ENCODE peak calls at places on chromosomes 1 and 21, in eight cellular contexts. B, V, N, F, W, I, C and D are unnamed samples.

GRCh38 chr1:236603896-236604217 is 459 bp downstream of the HEATR1 start:
- DNase-seq in W (peak), F (no peak), V (no peak), C (no peak), B (peak), N (no peak), I (no peak), D (no peak)

GRCh38 chr21:41932576-41933258 is 21.1 kb downstream of the C2CD2 start:
- DNase-seq in N (no peak), F (no peak), I (no peak), W (no peak), B (no peak), C (no peak), V (peak), D (peak)

GRCh38 chr1:1114431-1114830 is 1.5 kb downstream of the C1orf159 start:
- DNase-seq in B (no peak), W (no peak), F (no peak), N (no peak), V (no peak), I (no peak), C (no peak), D (no peak)

GRCh38 chr1:110356379-110356778 is 17.2 kb downstream of the RBM15 start:
- DNase-seq in N (no peak), I (no peak), F (no peak), V (no peak), C (no peak), W (no peak), B (peak), D (no peak)

GRCh38 chr1:205072286-205072685 is 12.0 kb downstream of the TMEM81 start:
- DNase-seq in N (no peak), V (no peak), F (no peak), I (no peak), B (no peak), C (no peak), W (no peak), D (no peak)

GRCh38 chr1:156346636-156347035 is 8.3 kb downstream of the TSACC start:
- DNase-seq in V (no peak), W (no peak), C (no peak), B (no peak), N (no peak), F (no peak), I (no peak), D (no peak)

GRCh38 chr1:230816018-230816417 is 52.3 kb downstream of the C1orf198 start:
- DNase-seq in B (no peak), N (no peak), F (no peak), I (no peak), C (no peak), W (no peak), V (no peak), D (no peak)

GRCh38 chr1:185834371-185834900 is 100.2 kb downstream of the HMCN1 start:
- DNase-seq in V (no peak), B (no peak), N (no peak), C (peak), W (no peak), F (no peak), I (no peak), D (no peak)

GRCh38 chr1:108051625-108052382 is 86.8 kb upstream of the VAV3 start:
- DNase-seq in F (no peak), V (no peak), I (no peak), C (no peak), W (no peak), B (no peak), N (no peak), D (no peak)

GRCh38 chr1:44038876-44039657 is 7.8 kb upstream of the SLC6A9 start:
- DNase-seq in I (no peak), W (no peak), N (no peak), C (no peak), F (no peak), V (no peak), B (no peak), D (no peak)

GRCh38 chr1:246597340-246597739 is 31.1 kb downstream of the CNST start:
- DNase-seq in I (no peak), W (no peak), V (peak), N (no peak), B (peak), F (no peak), C (no peak), D (no peak)

GRCh38 chr1:24557220-24557619 is 1.3 kb downstream of the NCMAP start:
- DNase-seq in V (no peak), I (no peak), C (no peak), B (no peak), N (no peak), W (peak), F (no peak), D (no peak)

GRCh38 chr1:12380316-12381249 is 150.8 kb downstream of the VPS13D start:
- DNase-seq in N (no peak), I (no peak), B (no peak), F (no peak), C (no peak), W (no peak), V (no peak), D (no peak)

GRCh38 chr1:171084879-171085278 is 5.8 kb upstream of the FMO3 start:
- DNase-seq in F (no peak), W (no peak), I (no peak), C (no peak), B (no peak), N (no peak), V (no peak), D (no peak)

GRCh38 chr1:204544321-204544720 is 28.1 kb downstream of the MDM4 start:
- DNase-seq in N (no peak), V (peak), B (peak), F (no peak), W (peak), C (no peak), I (no peak), D (no peak)

GRCh38 chr1:45551684-45552083 is 1.1 kb downstream of the AKR1A1 start:
- DNase-seq in W (no peak), V (no peak), I (no peak), B (no peak), N (no peak), C (no peak), F (no peak), D (no peak)

GRCh38 chr1:54409156-54410142 is 3.3 kb upstream of the SSBP3 start:
- DNase-seq in B (no peak), F (no peak), C (no peak), N (no peak), W (peak), V (no peak), I (no peak), D (peak)

GRCh38 chr1:94614980-94615379 is 73.4 kb upstream of the F3 start:
- DNase-seq in C (no peak), F (no peak), B (no peak), V (no peak), W (no peak), N (no peak), I (no peak), D (no peak)

GRCh38 chr1:84020151-84020550 is 21.2 kb upstream of the TTLL7 start:
- DNase-seq in W (no peak), B (no peak), N (no peak), C (no peak), I (no peak), F (no peak), V (no peak), D (no peak)

GRCh38 chr1:67053535-67053784 is 488 bp downstream of the SLC35D1 start:
- DNase-seq in N (no peak), V (no peak), C (no peak), B (peak), F (no peak), I (no peak), W (no peak), D (no peak)

GRCh38 chr1:103514920-103515503 is 10.5 kb upstream of the RNPC3 start:
- DNase-seq in I (no peak), W (peak), F (no peak), V (peak), B (peak), N (peak), C (peak), D (peak)

GRCh38 chr1:231442735-231443134 is 20.6 kb upstream of the EGLN1 start:
- DNase-seq in B (no peak), N (no peak), W (no peak), V (no peak), C (peak), I (no peak), F (no peak), D (no peak)

GRCh38 chr1:44264143-44264542 is 50.9 kb downstream of the DMAP1 start:
- DNase-seq in F (no peak), C (no peak), B (no peak), V (no peak), W (no peak), I (no peak), N (no peak), D (no peak)

GRCh38 chr1:5594056-5594956 is 397.9 kb downstream of the NPHP4 start:
- DNase-seq in V (no peak), I (no peak), W (no peak), C (no peak), F (no peak), B (no peak), N (no peak), D (no peak)

GRCh38 chr21:38669186-38669585 is 136.5 kb upstream of the ETS2 start:
- DNase-seq in N (no peak), V (peak), I (no peak), F (no peak), C (no peak), B (peak), W (peak), D (no peak)

GRCh38 chr1:55323760-55324159 is 108.6 kb upstream of the USP24 start:
- DNase-seq in W (no peak), B (no peak), V (no peak), C (no peak), F (no peak), I (no peak), N (no peak), D (no peak)

GRCh38 chr21:45438391-45439145 is 33.6 kb downstream of the COL18A1 start:
- DNase-seq in I (no peak), C (no peak), V (no peak), N (no peak), B (peak), F (no peak), W (no peak), D (no peak)

GRCh38 chr1:168465942-168466702 is 77.7 kb downstream of the XCL2 start:
- DNase-seq in I (no peak), F (peak), C (no peak), W (peak), B (no peak), N (peak), V (peak), D (peak)

GRCh38 chr1:5744911-5745431 is 247.3 kb downstream of the NPHP4 start:
- DNase-seq in N (no peak), W (no peak), B (no peak), V (no peak), C (no peak), I (no peak), F (no peak), D (no peak)

GRCh38 chr1:32992489-32993214 is 28.0 kb upstream of the RNF19B start:
- DNase-seq in W (peak), I (peak), C (peak), F (peak), N (no peak), V (peak), B (peak), D (peak)

GRCh38 chr1:180424848-180425457 is 77.4 kb downstream of the ACBD6 start:
- DNase-seq in C (no peak), I (no peak), F (no peak), B (no peak), N (peak), V (no peak), W (no peak), D (no peak)

GRCh38 chr21:43864806-43865470 is at the start of gene AGPAT3:
- DNase-seq in I (no peak), B (peak), N (peak), F (peak), V (no peak), C (no peak), W (peak), D (peak)

GRCh38 chr1:216119600-216119999 is 303.6 kb downstream of the USH2A start:
- DNase-seq in W (peak), V (peak), C (peak), N (peak), F (no peak), B (no peak), I (no peak), D (peak)

GRCh38 chr1:69673301-69673700 is 105.6 kb downstream of the LRRC7 start:
- DNase-seq in I (no peak), B (no peak), V (no peak), F (no peak), C (no peak), N (peak), W (no peak), D (no peak)

GRCh38 chr1:216528816-216529215 is 105.6 kb upstream of the USH2A start:
- DNase-seq in V (no peak), B (no peak), C (no peak), W (no peak), I (no peak), N (no peak), F (no peak), D (peak)

GRCh38 chr1:156149374-156150106 is 3.8 kb upstream of the SEMA4A start:
- DNase-seq in F (no peak), W (no peak), V (no peak), I (no peak), C (no peak), N (no peak), B (no peak), D (peak)

GRCh38 chr1:1170215-1170890 is 3.3 kb upstream of the TTLL10 start:
- DNase-seq in N (no peak), B (no peak), F (no peak), W (no peak), V (no peak), I (no peak), C (no peak), D (peak)